ENCODE peak calls at places on chromosomes 13 and 19, in eight cellular contexts. J is hepatocyte, E is SK-N-SH, M is OCI-LY7, W is neural progenitor cell, U is GM23248, V is GM23338, F is MM.1S. L is an unnamed sample.

GRCh38 chr19:52689804-52690394 is 44.9 kb downstream of the ZNF611 start:
- DNase-seq in J (peak), E (peak), M (no peak), W (peak), U (peak), V (peak), F (no peak), L (no peak)

GRCh38 chr19:1097810-1098176 is 2.6 kb upstream of the POLR2E start:
- DNase-seq in J (no peak), E (no peak), M (no peak), W (no peak), U (no peak), V (no peak), F (no peak), L (no peak)

GRCh38 chr19:23957660-23958281 is 43.1 kb downstream of the ZNF726 start:
- DNase-seq in J (no peak), E (no peak), M (no peak), W (no peak), U (peak), V (no peak), F (no peak), L (peak)

GRCh38 chr19:49573009-49573408 is 7.3 kb downstream of the NOSIP start:
- DNase-seq in J (no peak), E (no peak), M (no peak), W (no peak), U (no peak), V (no peak), F (no peak), L (no peak)

GRCh38 chr13:25217023-25217909 is 45.2 kb upstream of the AMER2 start:
- DNase-seq in J (no peak), E (no peak), M (no peak), W (no peak), U (peak), V (no peak), F (no peak), L (no peak)

GRCh38 chr13:83780201-83780600 is 102.1 kb downstream of the SLITRK1 start:
- DNase-seq in J (peak), E (peak), M (peak), W (peak), U (peak), V (peak), F (peak), L (peak)

GRCh38 chr19:10332965-10333757 is at the start of gene RAVER1:
- DNase-seq in J (peak), E (peak), M (peak), W (peak), U (peak), V (peak), F (peak), L (peak)

GRCh38 chr19:15210323-15210774 is 9.6 kb upstream of the NOTCH3 start:
- DNase-seq in J (peak), E (no peak), M (no peak), W (no peak), U (peak), V (no peak), F (no peak), L (no peak)

GRCh38 chr13:96481482-96481881 is 391.6 kb downstream of the HS6ST3 start:
- DNase-seq in J (no peak), E (no peak), M (no peak), W (no peak), U (no peak), V (peak), F (no peak), L (no peak)

GRCh38 chr13:111129465-111130110 is 14.5 kb downstream of the ARHGEF7 start:
- DNase-seq in J (no peak), E (no peak), M (peak), W (no peak), U (no peak), V (no peak), F (no peak), L (no peak)

GRCh38 chr19:43636121-43636683 is 3.4 kb downstream of the CADM4 start:
- DNase-seq in J (no peak), E (no peak), M (no peak), W (peak), U (peak), V (peak), F (no peak), L (no peak)

GRCh38 chr19:35095667-35096368 is 19.8 kb upstream of the FXYD3 start:
- DNase-seq in J (no peak), E (no peak), M (no peak), W (no peak), U (no peak), V (no peak), F (no peak), L (no peak)

GRCh38 chr19:9819590-9819898 is 665 bp upstream of the FBXL12 start:
- DNase-seq in J (no peak), E (no peak), M (no peak), W (no peak), U (no peak), V (no peak), F (no peak), L (no peak)

GRCh38 chr13:29888306-29888705 is 37.9 kb upstream of the UBL3 start:
- DNase-seq in J (no peak), E (no peak), M (no peak), W (no peak), U (peak), V (no peak), F (no peak), L (no peak)

GRCh38 chr13:95573226-95573625 is 20.7 kb downstream of the CLDN10 start:
- DNase-seq in J (no peak), E (no peak), M (no peak), W (no peak), U (peak), V (no peak), F (no peak), L (no peak)

GRCh38 chr19:17458970-17459369 is 1.8 kb downstream of the NXNL1 start:
- DNase-seq in J (no peak), E (no peak), M (no peak), W (no peak), U (no peak), V (no peak), F (no peak), L (no peak)

GRCh38 chr19:46786236-46787039 is 2.0 kb downstream of the SLC1A5 start:
- DNase-seq in J (peak), E (peak), M (peak), W (peak), U (peak), V (peak), F (peak), L (no peak)

GRCh38 chr13:101265934-101266333 is 150.4 kb downstream of the NALCN start:
- DNase-seq in J (no peak), E (no peak), M (no peak), W (no peak), U (peak), V (no peak), F (peak), L (no peak)

GRCh38 chr13:66427330-66427990 is 802.7 kb downstream of the PCDH9 start:
- DNase-seq in J (no peak), E (no peak), M (no peak), W (no peak), U (no peak), V (no peak), F (no peak), L (no peak)

GRCh38 chr19:8505680-8506401 is 3.4 kb upstream of the PRAM1 start:
- DNase-seq in J (peak), E (peak), M (peak), W (peak), U (peak), V (peak), F (peak), L (no peak)

GRCh38 chr19:48999481-49000325 is 6.0 kb downstream of the RUVBL2 start:
- DNase-seq in J (peak), E (peak), M (peak), W (peak), U (peak), V (peak), F (peak), L (no peak)

GRCh38 chr13:109213714-109214113 is 572.7 kb downstream of the IRS2 start:
- DNase-seq in J (no peak), E (no peak), M (no peak), W (no peak), U (no peak), V (no peak), F (no peak), L (no peak)

GRCh38 chr13:30486230-30487074 is 20.7 kb upstream of the HMGB1 start:
- DNase-seq in J (peak), E (no peak), M (no peak), W (no peak), U (no peak), V (peak), F (no peak), L (no peak)

GRCh38 chr19:12543855-12544254 is 7.4 kb downstream of the ZNF564 start:
- DNase-seq in J (no peak), E (no peak), M (no peak), W (no peak), U (peak), V (no peak), F (no peak), L (no peak)

GRCh38 chr13:61913183-61913582 is 497.5 kb upstream of the PCDH20 start:
- DNase-seq in J (no peak), E (no peak), M (no peak), W (no peak), U (no peak), V (no peak), F (no peak), L (no peak)

GRCh38 chr13:32426981-32427851 is 714 bp downstream of the N4BP2L1 start:
- DNase-seq in J (peak), E (peak), M (peak), W (peak), U (peak), V (peak), F (peak), L (no peak)

GRCh38 chr19:42199440-42200115 is 17.9 kb downstream of the DEDD2 start:
- DNase-seq in J (no peak), E (no peak), M (peak), W (no peak), U (no peak), V (peak), F (peak), L (no peak)

GRCh38 chr19:41116261-41116660 is 2.0 kb downstream of the CYP2F1 start:
- DNase-seq in J (no peak), E (no peak), M (no peak), W (no peak), U (no peak), V (no peak), F (no peak), L (no peak)

GRCh38 chr19:38979867-38980266 is 4.3 kb upstream of the FBXO17 start:
- DNase-seq in J (no peak), E (no peak), M (no peak), W (no peak), U (no peak), V (no peak), F (no peak), L (no peak)

GRCh38 chr13:65310663-65311328 is 1919.3 kb downstream of the PCDH9 start:
- DNase-seq in J (no peak), E (no peak), M (no peak), W (no peak), U (no peak), V (no peak), F (no peak), L (no peak)

GRCh38 chr19:45280471-45280961 is 29.4 kb downstream of the MARK4 start:
- DNase-seq in J (peak), E (no peak), M (no peak), W (no peak), U (no peak), V (no peak), F (no peak), L (no peak)

GRCh38 chr19:56966697-56967299 is 126.3 kb upstream of the PEG3 start:
- DNase-seq in J (no peak), E (no peak), M (no peak), W (no peak), U (no peak), V (no peak), F (no peak), L (no peak)

GRCh38 chr19:2546128-2547032 is 70.5 kb downstream of the GADD45B start:
- DNase-seq in J (peak), E (no peak), M (no peak), W (peak), U (no peak), V (peak), F (no peak), L (no peak)

GRCh38 chr13:26709461-26709860 is 51.1 kb downstream of the GPR12 start:
- DNase-seq in J (no peak), E (no peak), M (no peak), W (no peak), U (no peak), V (no peak), F (no peak), L (no peak)

GRCh38 chr13:110950819-110951570 is 36.1 kb upstream of the ANKRD10 start:
- DNase-seq in J (no peak), E (no peak), M (no peak), W (no peak), U (no peak), V (no peak), F (no peak), L (no peak)

GRCh38 chr13:73599232-73600128 is 534.7 kb downstream of the KLF12 start:
- DNase-seq in J (no peak), E (no peak), M (no peak), W (no peak), U (no peak), V (no peak), F (no peak), L (no peak)

GRCh38 chr13:95156208-95156607 is 145.0 kb downstream of the ABCC4 start:
- DNase-seq in J (no peak), E (peak), M (no peak), W (no peak), U (peak), V (no peak), F (no peak), L (no peak)

GRCh38 chr19:8575467-8575997 is 1.7 kb downstream of the MYO1F start:
- DNase-seq in J (no peak), E (no peak), M (no peak), W (no peak), U (peak), V (peak), F (peak), L (no peak)

GRCh38 chr19:28333909-28334308 is 879.0 kb downstream of the UQCRFS1 start:
- DNase-seq in J (no peak), E (no peak), M (no peak), W (no peak), U (no peak), V (peak), F (no peak), L (no peak)

GRCh38 chr13:45670481-45670880 is 31.6 kb upstream of the CBY2 start:
- DNase-seq in J (no peak), E (no peak), M (no peak), W (no peak), U (no peak), V (no peak), F (no peak), L (no peak)

DNA sequence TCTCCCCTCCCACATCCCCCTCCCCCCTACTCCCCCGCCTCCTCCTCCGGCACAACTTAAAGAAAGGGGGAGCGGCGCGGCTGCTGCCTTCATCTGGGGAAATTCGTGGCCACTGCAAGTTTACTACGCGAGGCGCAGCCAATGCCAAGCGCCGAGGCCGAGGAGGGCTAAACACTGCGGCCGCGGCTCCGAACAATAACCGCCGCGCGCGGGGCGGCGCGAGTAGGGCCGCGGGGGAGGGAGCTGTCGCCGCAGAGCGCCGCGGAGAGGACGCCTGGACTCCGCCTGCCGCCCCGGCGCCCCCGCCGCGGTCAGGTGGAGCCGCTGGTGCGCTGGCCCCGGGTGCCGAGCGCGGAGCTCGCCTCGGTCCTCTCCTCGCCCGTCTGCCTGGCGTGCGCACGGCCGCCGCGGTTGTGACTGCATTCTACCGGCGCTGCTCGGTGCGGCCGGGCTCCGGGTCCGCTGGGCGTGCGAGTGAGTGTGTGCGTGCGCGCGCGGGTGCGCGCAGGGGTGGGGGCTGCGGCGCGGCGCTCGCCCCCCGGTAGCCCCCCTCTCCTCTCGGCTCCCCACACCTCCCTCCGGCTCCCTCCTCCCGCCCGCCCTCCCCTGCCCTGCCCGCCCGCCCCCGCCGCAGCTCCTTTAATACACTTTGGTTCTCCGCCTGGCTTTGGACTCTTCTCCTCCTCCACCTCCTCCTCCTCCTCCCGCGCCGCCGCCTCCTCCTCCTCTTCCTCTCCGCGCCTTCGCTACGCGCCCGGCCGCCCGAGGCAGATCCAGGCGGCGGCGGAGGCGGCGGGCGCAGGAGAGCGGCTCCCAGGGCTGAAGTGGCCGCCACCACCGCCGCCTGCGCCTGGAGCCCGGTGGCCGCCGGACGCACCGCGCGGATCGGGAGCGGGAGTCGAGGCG is at the start of gene ZIC2:
- DNase-seq in J (peak), E (peak), M (no peak), W (peak), U (peak), V (peak), F (peak), L (peak)
- TF ChIP-seq EZH2phosphoT487 in J (peak), E (no peak), M (no peak), W (no peak), U (no peak), V (no peak), F (no peak), L (no peak)

DNA sequence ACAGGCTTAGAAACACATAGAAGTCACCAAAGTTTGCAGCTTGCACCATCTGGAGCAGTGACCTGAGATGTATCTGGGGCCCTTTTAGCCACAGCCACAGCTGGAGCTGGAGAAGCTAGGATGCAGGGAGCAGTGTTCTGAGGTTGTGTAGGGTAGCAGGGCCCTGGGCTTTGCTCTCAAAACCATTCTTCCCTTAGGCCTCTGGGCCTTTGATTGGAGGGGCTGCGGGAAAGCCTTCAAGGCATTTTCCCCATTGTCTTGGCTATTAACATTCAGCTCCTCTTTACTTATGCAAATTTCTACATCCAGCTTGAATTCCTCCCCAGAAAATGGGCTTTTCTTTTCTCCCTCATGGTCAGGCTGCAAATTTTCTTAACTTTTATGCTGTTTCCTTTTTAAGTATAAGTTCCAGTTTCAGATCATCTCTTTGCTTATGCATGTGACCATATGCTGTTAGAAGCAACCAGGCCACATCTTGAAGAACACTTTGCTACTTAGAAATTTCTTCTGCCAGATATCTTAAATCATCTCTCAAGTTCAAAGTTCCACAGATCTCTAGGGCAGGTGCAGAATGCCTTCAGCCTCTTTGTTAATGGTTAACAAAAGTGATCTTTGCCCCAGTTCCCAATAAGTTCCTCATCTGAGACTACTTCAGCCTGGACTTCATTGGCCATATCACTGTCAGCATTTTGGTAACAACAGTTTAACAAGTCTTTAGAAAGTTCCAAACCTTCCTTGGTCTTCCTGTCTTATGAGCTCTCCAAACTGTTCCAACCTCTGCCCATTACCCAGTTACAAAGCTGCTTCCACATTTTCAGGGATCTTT is 48.5 kb downstream of the NBEA start:
- DNase-seq in J (peak), E (no peak), M (no peak), W (no peak), U (no peak), V (peak), F (no peak), L (no peak)
- TF ChIP-seq EZH2phosphoT487 in J (no peak), E (no peak), M (no peak), W (no peak), U (no peak), V (no peak), F (no peak), L (no peak)

DNA sequence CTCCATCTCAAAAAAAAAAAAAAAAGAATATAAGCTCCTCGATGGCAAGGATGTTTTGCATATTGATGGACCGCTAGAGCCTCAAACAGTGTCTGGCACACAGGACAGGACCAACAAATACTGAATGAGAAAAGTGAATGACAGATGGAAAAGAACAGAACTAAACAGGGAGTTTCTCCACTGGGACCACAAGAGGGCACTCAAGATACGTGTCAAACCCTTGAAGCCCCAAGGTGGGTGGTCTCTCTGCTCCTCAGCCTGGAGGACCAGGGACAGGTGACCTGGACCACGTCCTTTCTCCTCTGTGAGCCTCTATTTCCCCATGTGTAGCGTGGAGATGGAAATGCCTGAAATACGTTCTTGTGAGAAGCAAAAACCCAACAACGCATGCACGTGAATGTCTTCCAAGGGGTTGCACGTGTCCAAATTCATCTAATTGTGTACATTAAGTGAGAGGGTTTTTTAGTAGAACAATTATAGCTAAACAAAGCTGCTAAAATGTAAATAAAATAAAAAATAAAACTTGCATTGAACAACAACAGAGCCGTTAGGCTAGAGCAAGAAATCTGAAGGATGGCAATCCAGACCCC is 5.7 kb upstream of the CDC42EP5 start:
- DNase-seq in J (peak), E (peak), M (peak), W (peak), U (peak), V (peak), F (peak), L (peak)
- TF ChIP-seq EZH2phosphoT487 in J (no peak), E (no peak), M (no peak), W (no peak), U (no peak), V (no peak), F (no peak), L (no peak)

DNA sequence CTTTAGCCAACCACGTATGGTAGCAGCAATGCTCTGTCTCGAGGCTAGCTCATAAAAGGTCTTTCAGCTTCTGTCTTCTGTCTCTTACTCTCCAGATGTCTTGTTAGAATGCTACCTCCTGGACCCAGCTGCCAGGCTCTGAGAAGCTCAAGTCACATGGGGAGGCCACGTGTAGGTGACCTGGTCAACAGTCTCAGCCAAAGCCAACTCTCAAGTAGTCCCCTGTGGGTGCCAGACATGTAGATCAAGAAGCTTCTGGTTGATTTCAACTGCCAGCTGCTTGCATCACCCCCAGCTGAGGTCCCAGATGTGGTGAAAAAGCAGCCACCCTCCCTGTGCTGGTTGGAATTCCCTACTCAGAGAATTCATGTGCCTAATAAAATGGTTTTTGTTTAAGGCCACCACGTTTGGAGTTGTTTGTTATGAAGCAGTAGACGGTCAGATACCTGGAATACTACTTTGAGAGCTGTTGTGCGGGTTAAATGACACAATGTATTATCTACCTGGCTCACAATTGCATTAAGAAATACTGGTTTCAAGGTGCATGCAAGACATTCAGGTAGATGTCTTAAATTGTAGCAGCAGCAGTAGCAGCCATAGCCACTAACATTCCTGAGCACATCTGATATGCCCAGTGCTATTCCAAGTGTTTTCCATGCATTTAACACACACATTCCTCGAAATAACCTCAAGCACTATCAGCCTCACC is 131.0 kb upstream of the RFC3 start:
- DNase-seq in J (no peak), E (no peak), M (no peak), W (no peak), U (no peak), V (no peak), F (no peak), L (no peak)
- TF ChIP-seq EZH2phosphoT487 in J (no peak), E (no peak), M (no peak), W (no peak), U (no peak), V (no peak), F (no peak), L (no peak)

L was measured in HCT116.